ENCODE peak calls at places on chromosomes 2 and 18, in eight cellular contexts. N is GM18507; G is HEK293T; T is fibroblast of pulmonary artery; F is IMR-90; D is astrocyte of the hippocampus; Y is activated CD4-positive, alpha-beta T cell treated with anti-CD3 and anti-CD28 coated beads, Interleukin-2, amount 50 U/mL, for 1 hour; I is GM23248. J is an unnamed sample.

GRCh38 chr2:165203689-165204559 is at the start of gene SCN3A:
- DNase-seq in N (no peak), G (peak), T (peak), F (peak), D (peak), Y (no peak), I (peak), J (peak)

GRCh38 chr18:63949068-63949737 is at the start of gene HMSD:
- DNase-seq in N (peak), G (peak), T (no peak), F (no peak), D (peak), Y (peak), I (peak), J (peak)

GRCh38 chr2:39568561-39569006 is 97.1 kb upstream of the TMEM178A start:
- DNase-seq in N (no peak), G (no peak), T (peak), F (peak), D (peak), Y (no peak), I (peak), J (peak)

GRCh38 chr2:42238644-42239288 is 69.6 kb downstream of the EML4 start:
- DNase-seq in N (no peak), G (no peak), T (peak), F (no peak), D (peak), Y (peak), I (peak), J (no peak)

GRCh38 chr2:240637116-240637900 is 12.0 kb downstream of the GPR35 start:
- DNase-seq in N (no peak), G (no peak), T (no peak), F (no peak), D (no peak), Y (no peak), I (no peak), J (no peak)

GRCh38 chr2:233468746-233469110 is 97.9 kb downstream of the USP40 start:
- DNase-seq in N (no peak), G (no peak), T (no peak), F (no peak), D (no peak), Y (no peak), I (no peak), J (no peak)

GRCh38 chr18:57846258-57846657 is 43.1 kb upstream of the ATP8B1 start:
- DNase-seq in N (no peak), G (no peak), T (peak), F (peak), D (peak), Y (no peak), I (peak), J (peak)

GRCh38 chr2:137383391-137383790 is 580.9 kb upstream of the HNMT start:
- DNase-seq in N (no peak), G (no peak), T (no peak), F (no peak), D (no peak), Y (no peak), I (no peak), J (no peak)

GRCh38 chr2:109232306-109232705 is 103.3 kb downstream of the SH3RF3 start:
- DNase-seq in N (no peak), G (no peak), T (no peak), F (no peak), D (no peak), Y (no peak), I (no peak), J (no peak)

GRCh38 chr2:23419171-23420090 is 34.5 kb downstream of the KLHL29 start:
- DNase-seq in N (no peak), G (no peak), T (no peak), F (no peak), D (no peak), Y (no peak), I (peak), J (no peak)

GRCh38 chr2:138421971-138422335 is 79.6 kb upstream of the SPOPL start:
- DNase-seq in N (no peak), G (no peak), T (peak), F (peak), D (peak), Y (no peak), I (peak), J (peak)

GRCh38 chr2:214293593-214293992 is 117.3 kb upstream of the VWC2L start:
- DNase-seq in N (no peak), G (no peak), T (no peak), F (no peak), D (no peak), Y (no peak), I (no peak), J (no peak)

GRCh38 chr2:20190862-20191713 is 33.8 kb downstream of the SDC1 start:
- DNase-seq in N (no peak), G (no peak), T (peak), F (no peak), D (peak), Y (no peak), I (no peak), J (no peak)

GRCh38 chr2:165837122-165837521 is 43.1 kb upstream of the GALNT3 start:
- DNase-seq in N (no peak), G (no peak), T (peak), F (peak), D (peak), Y (no peak), I (peak), J (peak)

GRCh38 chr2:189783451-189783926 is 650 bp downstream of the ORMDL1 start:
- DNase-seq in N (no peak), G (peak), T (peak), F (peak), D (no peak), Y (no peak), I (peak), J (peak)

GRCh38 chr2:191351298-191351697 is 106.1 kb downstream of the MYO1B start:
- DNase-seq in N (no peak), G (no peak), T (no peak), F (peak), D (no peak), Y (no peak), I (peak), J (no peak)

GRCh38 chr2:24568492-24568891 is 77.4 kb downstream of the NCOA1 start:
- DNase-seq in N (no peak), G (no peak), T (no peak), F (no peak), D (no peak), Y (no peak), I (no peak), J (no peak)

GRCh38 chr2:133940134-133940533 is 313.7 kb upstream of the MGAT5 start:
- DNase-seq in N (no peak), G (no peak), T (no peak), F (no peak), D (no peak), Y (no peak), I (no peak), J (no peak)

GRCh38 chr2:240957656-240958365 is 40.6 kb upstream of the SNED1 start:
- DNase-seq in N (no peak), G (no peak), T (no peak), F (no peak), D (peak), Y (no peak), I (peak), J (no peak)

GRCh38 chr18:42915240-42915791 is 200.2 kb downstream of the RIT2 start:
- DNase-seq in N (no peak), G (no peak), T (no peak), F (no peak), D (peak), Y (no peak), I (no peak), J (no peak)

GRCh38 chr18:13450289-13451207 is 232.0 kb downstream of the LDLRAD4 start:
- DNase-seq in N (no peak), G (no peak), T (no peak), F (no peak), D (no peak), Y (no peak), I (no peak), J (peak)

GRCh38 chr2:236964291-236964690 is 121.4 kb upstream of the COPS8 start:
- DNase-seq in N (no peak), G (no peak), T (no peak), F (no peak), D (no peak), Y (no peak), I (peak), J (no peak)